ENCODE peak calls at places on chromosomes 13 and 19, in eight cellular contexts. E is adrenal gland; B is CD8-positive, alpha-beta memory T cell; Q is fibroblast of lung; R is left lung; X is BE2C; A is sigmoid colon; H is PC-9. M is an unnamed sample.

GRCh38 chr19:44694184-44694579 is 4.8 kb upstream of the CEACAM16 start:
- DNase-seq in E (no peak), B (no peak), Q (no peak), R (no peak), X (no peak), A (no peak), H (no peak), M (no peak)

GRCh38 chr13:94454906-94455305 is 24.6 kb downstream of the DCT start:
- DNase-seq in E (no peak), B (no peak), Q (peak; percentile 62), R (no peak), X (no peak), A (no peak), H (no peak), M (no peak)

GRCh38 chr19:34217952-34218817 is 36.2 kb upstream of the GARRE1 start:
- DNase-seq in E (peak; percentile 29), B (peak; percentile 82), Q (peak; percentile 94), R (no peak), X (no peak), A (no peak), H (peak; percentile 77), M (no peak)

GRCh38 chr13:90947976-90948375 is 399.5 kb upstream of the MIR17HG start:
- DNase-seq in E (no peak), B (no peak), Q (no peak), R (no peak), X (no peak), A (no peak), H (no peak), M (no peak)

GRCh38 chr13:65497265-65497664 is 1732.9 kb downstream of the PCDH9 start:
- DNase-seq in E (no peak), B (no peak), Q (no peak), R (no peak), X (no peak), A (no peak), H (no peak), M (no peak)

GRCh38 chr13:34409496-34410163 is 532.4 kb upstream of the NBEA start:
- DNase-seq in E (no peak), B (no peak), Q (no peak), R (no peak), X (no peak), A (no peak), H (no peak), M (no peak)

GRCh38 chr13:64453831-64454230 is 2776.3 kb downstream of the PCDH9 start:
- DNase-seq in E (no peak), B (no peak), Q (no peak), R (no peak), X (peak; percentile 29), A (no peak), H (no peak), M (no peak)

GRCh38 chr13:113410472-113411201 is 42.7 kb downstream of the ADPRHL1 start:
- DNase-seq in E (no peak), B (no peak), Q (peak; percentile 91), R (peak; percentile 32), X (no peak), A (peak; percentile 80), H (peak; percentile 71), M (no peak)

GRCh38 chr19:58387338-58388174 is 487 bp downstream of the RPS5 start:
- DNase-seq in E (no peak), B (no peak), Q (no peak), R (no peak), X (no peak), A (no peak), H (no peak), M (no peak)

GRCh38 chr19:8209965-8210659 is 942 bp downstream of the CERS4 start:
- DNase-seq in E (no peak), B (no peak), Q (no peak), R (no peak), X (no peak), A (no peak), H (no peak), M (peak; percentile 48)

GRCh38 chr19:39871886-39872866 is 26.0 kb upstream of the FBL start:
- DNase-seq in E (no peak), B (no peak), Q (no peak), R (no peak), X (no peak), A (no peak), H (no peak), M (no peak)

GRCh38 chr19:42276821-42277220 is 7.8 kb downstream of the CIC start:
- DNase-seq in E (no peak), B (no peak), Q (no peak), R (no peak), X (no peak), A (no peak), H (no peak), M (no peak)
- H3K4me1 ChIP-seq in E (peaks cover 48% of the 10 kb centered on the region), B (peaks cover 39% of the 10 kb centered on the region), Q (peaks cover 18% of the 10 kb centered on the region), R (peaks cover 45% of the 10 kb centered on the region), X (peaks cover 28% of the 10 kb centered on the region), A (no peaks in the 10 kb centered on the region), H (peaks cover 18% of the 10 kb centered on the region), M (peaks cover 10% of the 10 kb centered on the region)

GRCh38 chr13:98741741-98742435 is 10.6 kb downstream of the SLC15A1 start:
- DNase-seq in E (no peak), B (no peak), Q (peak; percentile 25), R (no peak), X (no peak), A (no peak), H (no peak), M (no peak)
- H3K27me3 ChIP-seq in E (no peaks in the 10 kb centered on the region), B (no peaks in the 10 kb centered on the region), Q (no peaks in the 10 kb centered on the region), R (no peaks in the 10 kb centered on the region), X (no peaks in the 10 kb centered on the region), A (no peaks in the 10 kb centered on the region), H (no peaks in the 10 kb centered on the region), M (no peaks in the 10 kb centered on the region)

GRCh38 chr19:10115392-10116084 is 4.0 kb downstream of the P2RY11 start:
- DNase-seq in E (no peak), B (no peak), Q (no peak), R (no peak), X (no peak), A (no peak), H (peak; percentile 7), M (peak; percentile 37)
- H3K36me3 ChIP-seq in E (peaks cover 56% of the 10 kb centered on the region), B (peaks cover 30% of the 10 kb centered on the region), Q (peaks cover 33% of the 10 kb centered on the region), R (peaks cover 74% of the 10 kb centered on the region), X (peaks cover 47% of the 10 kb centered on the region), A (peaks cover 64% of the 10 kb centered on the region), H (peaks cover 21% of the 10 kb centered on the region), M (peaks cover 61% of the 10 kb centered on the region)

GRCh38 chr13:72911988-72912387 is 130.1 kb downstream of the PIBF1 start:
- DNase-seq in E (no peak), B (no peak), Q (no peak), R (no peak), X (no peak), A (no peak), H (no peak), M (no peak)
- H3K4me1 ChIP-seq in E (no peaks in the 10 kb centered on the region), B (no peaks in the 10 kb centered on the region), Q (no peaks in the 10 kb centered on the region), R (no peaks in the 10 kb centered on the region), X (peaks cover 4% of the 10 kb centered on the region), A (no peaks in the 10 kb centered on the region), H (no peaks in the 10 kb centered on the region), M (peaks cover 15% of the 10 kb centered on the region)

GRCh38 chr19:41009700-41010235 is 18.7 kb downstream of the CYP2B6 start:
- DNase-seq in E (no peak), B (no peak), Q (no peak), R (no peak), X (no peak), A (no peak), H (no peak), M (no peak)
- H3K27me3 ChIP-seq in E (peaks cover 28% of the 10 kb centered on the region), B (peaks cover 8% of the 10 kb centered on the region), Q (no peaks in the 10 kb centered on the region), R (peaks cover 2% of the 10 kb centered on the region), X (peaks cover 4% of the 10 kb centered on the region), A (no peaks in the 10 kb centered on the region), H (peaks cover 33% of the 10 kb centered on the region), M (peaks cover 2% of the 10 kb centered on the region)

GRCh38 chr13:61654501-61654900 is 238.9 kb upstream of the PCDH20 start:
- DNase-seq in E (no peak), B (no peak), Q (no peak), R (no peak), X (no peak), A (no peak), H (no peak), M (no peak)
- H3K36me3 ChIP-seq in E (no peaks in the 10 kb centered on the region), B (no peaks in the 10 kb centered on the region), Q (no peaks in the 10 kb centered on the region), R (no peaks in the 10 kb centered on the region), X (no peaks in the 10 kb centered on the region), A (no peaks in the 10 kb centered on the region), H (no peaks in the 10 kb centered on the region), M (no peaks in the 10 kb centered on the region)

GRCh38 chr13:110323986-110324749 is 17.1 kb downstream of the COL4A2 start:
- DNase-seq in E (no peak), B (no peak), Q (no peak), R (no peak), X (no peak), A (peak; percentile 74), H (no peak), M (no peak)

GRCh38 chr13:110327036-110327790 is 20.1 kb downstream of the COL4A2 start:
- DNase-seq in E (no peak), B (no peak), Q (no peak), R (no peak), X (no peak), A (no peak), H (no peak), M (no peak)

GRCh38 chr13:110328509-110328908 is 21.4 kb downstream of the COL4A2 start:
- DNase-seq in E (no peak), B (no peak), Q (no peak), R (no peak), X (no peak), A (peak; percentile 52), H (no peak), M (no peak)

GRCh38 chr13:110329258-110329657 is 22.2 kb downstream of the COL4A2 start:
- DNase-seq in E (no peak), B (no peak), Q (no peak), R (no peak), X (no peak), A (peak; percentile 52), H (no peak), M (no peak)

DNA sequence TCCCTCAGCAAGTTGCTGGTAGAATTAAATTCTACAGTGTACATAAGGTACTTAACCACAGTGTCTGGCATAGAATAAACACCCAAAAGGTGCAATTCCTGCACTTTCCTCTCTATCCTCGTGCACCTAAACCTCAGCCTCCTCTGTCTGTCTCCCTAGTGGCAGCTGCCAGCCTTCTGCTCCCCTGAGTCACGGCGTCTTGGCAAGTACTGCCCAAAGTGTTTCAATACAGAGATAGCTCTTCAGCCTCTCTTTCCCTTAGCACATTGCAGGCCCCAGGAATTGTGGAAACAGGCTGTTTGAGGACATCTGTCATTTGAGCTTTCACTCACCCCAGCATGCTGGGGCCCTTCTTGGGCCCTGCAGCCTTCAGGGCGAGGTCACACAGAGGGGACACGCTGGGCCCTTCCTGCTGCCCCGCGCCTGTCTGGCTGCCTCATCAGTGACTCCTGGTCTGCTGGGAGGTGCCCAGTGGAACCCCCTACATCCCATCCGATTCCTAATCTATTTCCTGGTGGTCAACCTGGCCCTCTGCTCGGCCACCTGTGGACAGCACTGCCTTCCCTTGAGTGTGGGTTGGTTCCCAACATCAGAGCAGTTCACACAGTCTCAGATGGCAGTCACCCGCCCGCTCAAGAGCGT is 19.3 kb downstream of the COL4A2 start:
- DNase-seq in E (no peak), B (no peak), Q (no peak), R (no peak), X (no peak), A (no peak), H (no peak), M (no peak)
- H3K4me1 ChIP-seq in E (no peaks in the 10 kb centered on the region), B (no peaks in the 10 kb centered on the region), Q (peaks cover 50% of the 10 kb centered on the region), R (peaks cover 18% of the 10 kb centered on the region), X (no peaks in the 10 kb centered on the region), A (no peaks in the 10 kb centered on the region), H (peaks cover 7% of the 10 kb centered on the region), M (no peaks in the 10 kb centered on the region)

DNA sequence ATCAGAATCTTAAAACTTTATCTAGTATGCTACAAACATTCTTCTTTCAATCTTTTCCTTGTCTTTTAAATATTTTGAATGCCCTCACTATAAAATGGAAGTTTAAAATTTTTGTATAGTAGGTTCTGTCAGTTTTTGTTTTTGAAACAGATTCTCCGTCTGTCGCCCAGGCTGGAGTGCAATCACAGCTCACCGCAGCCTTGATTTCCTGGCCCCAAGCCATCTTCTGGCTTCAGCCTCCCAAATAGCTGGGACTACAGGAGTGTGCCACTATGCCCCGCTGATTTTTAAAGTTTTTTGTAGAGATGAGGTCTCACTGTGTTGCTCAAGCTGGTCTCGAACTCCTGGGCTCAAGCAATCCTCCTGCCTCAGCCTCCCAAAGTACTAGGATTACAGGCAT is 20.7 kb downstream of the PHF11 start:
- DNase-seq in E (peak; percentile 67), B (no peak), Q (no peak), R (no peak), X (no peak), A (no peak), H (no peak), M (no peak)
- H3K27me3 ChIP-seq in E (no peaks in the 10 kb centered on the region), B (no peaks in the 10 kb centered on the region), Q (no peaks in the 10 kb centered on the region), R (no peaks in the 10 kb centered on the region), X (no peaks in the 10 kb centered on the region), A (no peaks in the 10 kb centered on the region), H (no peaks in the 10 kb centered on the region), M (no peaks in the 10 kb centered on the region)